ENCODE peak calls at places on chromosomes 4 and X, in four cellular contexts. Z is K562, J is WTC11, G is HepG2. M is an unnamed sample.

GRCh38 chr4:142083264-142083663 is 446.9 kb downstream of the IL15 start:
- DNase-seq in J (no peak), G (no peak), Z (no peak), M (no peak)

GRCh38 chr4:15765910-15766703 is 12.0 kb upstream of the CD38 start:
- DNase-seq in Z (no peak), J (no peak), G (no peak), M (no peak)

GRCh38 chr4:103098331-103098730 is 1.3 kb downstream of the BDH2 start:
- DNase-seq in J (no peak), Z (no peak), G (no peak), M (no peak)

GRCh38 chr4:134470544-134470943 is 269.0 kb upstream of the PABPC4L start:
- DNase-seq in G (peak), J (peak), Z (no peak), M (no peak)

GRCh38 chrX:95949588-95949987 is 735.1 kb upstream of the DIAPH2 start:
- DNase-seq in J (no peak), Z (no peak), G (no peak), M (no peak)

GRCh38 chr4:113020966-113021365 is 28.5 kb upstream of the ANK2 start:
- DNase-seq in J (no peak), Z (no peak), G (no peak), M (no peak)

GRCh38 chrX:101078716-101079115 is at the start of gene TMEM35A:
- DNase-seq in G (no peak), Z (no peak), J (peak), M (no peak)

GRCh38 chr4:104490770-104491395 is 3.8 kb downstream of the CXXC4 start:
- DNase-seq in J (peak), Z (peak), G (peak), M (peak)

GRCh38 chrX:43615677-43616076 is 40.4 kb upstream of the MAOA start:
- DNase-seq in Z (no peak), J (no peak), G (no peak), M (no peak)

GRCh38 chr4:5979981-5980380 is 38.2 kb downstream of the C4orf50 start:
- DNase-seq in J (peak), G (no peak), Z (no peak), M (peak)

DNA sequence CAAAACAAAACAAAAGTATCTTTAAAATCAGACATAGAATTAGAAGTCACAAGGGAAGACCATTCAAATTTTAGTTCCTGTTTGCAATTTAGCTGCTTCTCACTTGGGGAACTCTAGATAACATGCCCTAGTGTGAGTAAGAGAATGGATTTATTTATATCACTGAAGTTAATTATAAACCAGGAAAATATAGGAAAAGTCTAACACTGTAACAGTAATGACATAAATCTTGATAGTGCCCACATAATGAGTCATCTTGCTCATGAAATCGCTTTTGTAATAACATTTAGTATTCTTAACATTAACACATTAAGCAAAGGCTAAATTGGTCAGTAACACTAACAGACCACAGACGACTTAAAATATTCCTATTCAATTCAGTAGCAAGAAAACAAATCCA is 710.7 kb downstream of the STPG2 start:
- DNase-seq in Z (no peak), G (no peak), J (no peak), M (no peak)
- TF ChIP-seq NR3C1 in Z (no peak), G (no peak), J (no peak), M (no peak)

GRCh38 chr4:184284336-184284690 is 66.6 kb upstream of the ENPP6 start:
- DNase-seq in G (no peak), J (no peak), Z (peak), M (no peak)

GRCh38 chr4:184286346-184286745 is 68.7 kb upstream of the ENPP6 start:
- DNase-seq in Z (no peak), J (no peak), G (no peak), M (no peak)

GRCh38 chr4:184282895-184283654 is 65.4 kb upstream of the ENPP6 start:
- DNase-seq in J (no peak), G (no peak), Z (no peak), M (no peak)

GRCh38 chr4:184283659-184284335 is 66.1 kb upstream of the ENPP6 start:
- DNase-seq in G (no peak), Z (peak), J (no peak), M (no peak)

GRCh38 chr4:184284742-184285141 is 67.1 kb upstream of the ENPP6 start:
- DNase-seq in Z (no peak), G (no peak), J (no peak), M (no peak)
- TF ChIP-seq NR3C1 in Z (no peak), G (no peak), J (no peak), M (no peak)

GRCh38 chr4:174871407-174871806 is 42.4 kb upstream of the GLRA3 start:
- DNase-seq in J (no peak), G (no peak), Z (no peak), M (no peak)

GRCh38 chr4:174870311-174870710 is 41.3 kb upstream of the GLRA3 start:
- DNase-seq in G (no peak), J (no peak), Z (no peak), M (no peak)

GRCh38 chr4:174874898-174875297 is 43.3 kb upstream of the ADAM29 start:
- DNase-seq in Z (no peak), G (no peak), J (no peak), M (no peak)

GRCh38 chr4:174869334-174869733 is 40.3 kb upstream of the GLRA3 start:
- DNase-seq in Z (no peak), J (no peak), G (no peak), M (no peak)

GRCh38 chr4:174873931-174874330 is 44.2 kb upstream of the ADAM29 start:
- DNase-seq in Z (peak), G (no peak), J (no peak), M (no peak)
- TF ChIP-seq NR3C1 in Z (no peak), G (no peak), J (no peak), M (no peak)

DNA sequence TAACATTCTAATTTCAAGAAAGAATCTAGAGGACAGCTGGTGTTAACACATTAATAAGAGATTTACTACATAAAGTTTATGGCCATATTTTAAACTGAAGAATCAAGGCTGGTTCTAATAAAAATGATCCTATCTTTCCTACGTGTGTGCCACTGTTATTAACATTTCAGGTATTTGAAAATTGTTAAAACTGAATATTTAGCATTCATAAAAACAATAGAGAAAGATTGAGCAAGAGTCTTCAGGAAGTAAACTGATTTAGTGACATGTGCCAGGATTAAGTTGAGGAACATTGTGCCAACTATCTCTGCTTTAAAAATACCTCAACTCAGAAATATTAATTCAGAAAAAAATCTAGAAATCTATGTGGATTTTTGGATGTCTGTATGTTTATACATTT is 810.1 kb downstream of the FAT4 start:
- DNase-seq in J (no peak), G (no peak), Z (no peak), M (no peak)
- TF ChIP-seq NR3C1 in J (no peak), G (no peak), Z (no peak), M (no peak)

DNA sequence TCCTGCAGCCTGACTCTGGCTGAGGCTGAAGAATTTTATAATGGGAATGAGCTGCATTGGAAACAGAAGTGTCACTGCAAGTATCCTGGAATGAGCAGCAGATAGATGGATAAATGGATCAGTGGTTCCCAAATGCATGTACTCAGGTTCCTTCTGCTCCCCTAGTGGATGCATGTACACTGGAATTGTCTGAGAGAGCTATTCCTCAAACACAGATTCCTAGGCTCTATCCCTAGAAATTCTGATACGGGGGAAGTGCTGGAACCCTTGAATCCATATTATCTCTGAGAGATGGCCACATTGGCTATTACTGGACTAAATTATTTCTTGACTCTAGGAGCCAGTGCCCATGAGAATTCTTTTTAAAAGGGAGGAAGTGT is 64.8 kb downstream of the TMEM131L start:
- DNase-seq in Z (no peak), G (no peak), J (no peak), M (no peak)
- TF ChIP-seq NR3C1 in Z (no peak), G (no peak), J (no peak), M (no peak)

GRCh38 chr4:13783800-13784411 is 156.4 kb upstream of the BOD1L1 start:
- DNase-seq in G (peak), Z (no peak), J (no peak), M (no peak)

GRCh38 chr4:13777341-13777740 is 149.8 kb upstream of the BOD1L1 start:
- DNase-seq in J (no peak), G (no peak), Z (no peak), M (no peak)

DNA sequence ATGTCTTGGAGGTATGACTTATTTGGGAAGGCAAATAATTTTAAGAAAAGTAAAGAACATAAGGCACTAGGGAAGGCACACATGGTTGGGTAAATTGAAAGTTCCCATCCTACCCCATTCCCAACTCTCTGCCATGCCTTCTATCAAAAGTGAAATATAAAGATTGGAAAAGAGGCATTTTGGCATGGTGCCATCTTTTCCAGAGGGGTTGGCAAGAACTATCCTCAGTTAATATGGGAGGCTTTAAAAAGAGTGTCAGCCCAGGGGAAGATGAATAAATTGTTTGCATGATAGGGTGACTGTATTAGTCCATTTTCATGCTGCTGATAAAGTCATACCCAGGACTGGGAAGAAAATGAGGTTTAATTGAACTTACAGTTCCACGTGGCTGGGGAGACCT is 150.8 kb upstream of the BOD1L1 start:
- DNase-seq in G (no peak), Z (no peak), J (no peak), M (no peak)
- TF ChIP-seq NR3C1 in G (no peak), Z (no peak), J (no peak), M (no peak)

DNA sequence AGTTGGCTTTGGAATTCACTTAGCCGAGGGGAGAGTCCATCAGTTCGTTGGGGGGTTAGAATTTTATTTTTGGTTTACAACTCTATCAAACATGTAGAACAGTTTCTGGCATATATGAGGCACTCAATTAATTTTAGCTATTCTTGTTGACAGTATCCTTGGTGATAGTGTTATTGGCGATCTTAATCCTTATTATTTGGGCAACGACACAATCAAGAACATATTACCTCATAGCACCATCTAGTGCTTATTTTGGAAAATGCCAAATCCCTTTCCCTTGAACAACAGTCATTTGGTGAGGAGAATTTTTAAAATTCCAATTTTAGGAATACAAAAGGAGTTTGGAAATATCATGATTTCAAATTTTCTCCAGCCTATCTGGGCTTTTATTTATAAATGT is 17.9 kb upstream of the PGRMC1 start:
- DNase-seq in J (no peak), G (no peak), Z (peak), M (no peak)
- TF ChIP-seq NR3C1 in J (no peak), G (no peak), Z (no peak), M (no peak)

GRCh38 chr4:181796502-181796901 is 446.7 kb upstream of the TENM3 start:
- DNase-seq in G (no peak), Z (no peak), J (no peak), M (no peak)

GRCh38 chr4:181792641-181793612 is 450.3 kb upstream of the TENM3 start:
- DNase-seq in J (no peak), G (no peak), Z (no peak), M (no peak)
- TF ChIP-seq NR3C1 in J (no peak), G (no peak), Z (no peak), M (no peak)

DNA sequence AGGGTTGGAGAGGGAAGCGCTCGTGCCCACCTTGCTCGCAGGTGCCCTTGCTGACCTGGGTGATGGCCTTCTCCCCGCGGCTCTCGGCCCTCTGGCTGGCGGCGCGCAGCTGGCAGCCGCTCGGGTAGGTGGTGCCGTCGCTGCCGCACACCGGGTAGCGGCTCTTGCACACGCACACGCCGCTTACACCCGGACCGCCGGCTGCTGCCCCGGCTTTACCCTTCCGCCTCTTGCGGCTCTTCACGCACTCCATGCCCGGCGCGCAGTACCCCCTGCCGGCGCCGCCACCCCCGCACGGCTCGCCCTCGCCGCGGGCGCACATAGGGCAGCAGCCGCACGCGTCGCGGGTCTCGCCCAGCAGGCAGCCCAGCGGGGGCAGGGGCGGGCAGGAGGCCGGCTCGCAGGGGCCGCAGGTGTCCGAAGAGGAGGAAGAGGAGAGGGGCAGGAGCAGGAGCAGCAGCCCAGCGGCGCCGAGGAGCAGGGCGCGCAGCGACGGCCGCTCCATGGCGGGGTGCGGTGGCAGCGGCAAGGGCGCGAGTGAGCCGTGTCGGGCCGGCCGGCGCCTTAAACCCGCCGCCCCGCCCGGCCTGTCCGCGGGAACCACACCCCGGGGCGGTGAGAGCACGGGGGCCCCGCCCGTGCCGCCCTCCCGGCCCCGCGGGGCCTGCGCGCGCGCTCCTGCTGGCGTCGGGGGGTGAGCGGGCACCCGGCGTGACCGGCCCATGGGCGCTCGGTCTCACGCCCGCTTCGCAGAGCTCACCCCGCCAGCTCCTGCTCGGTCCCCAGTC is at the start of gene IGFBP7:
- DNase-seq in J (peak), G (no peak), Z (peak), M (no peak)
- TF ChIP-seq NR3C1 in J (no peak), G (no peak), Z (no peak), M (no peak)

GRCh38 chr4:52660643-52661042 is 1.5 kb upstream of the USP46 start:
- DNase-seq in J (no peak), G (no peak), Z (no peak), M (no peak)
- TF ChIP-seq NR3C1 in J (no peak), G (no peak), Z (no peak), M (no peak)